ENCODE peak calls at places on chromosomes 13 and 19, in four cellular contexts. W, H, J and A are unnamed samples.

GRCh38 chr19:49635530-49636229 is 4.3 kb downstream of the RRAS start:
- DNase-seq in W (no peak), H (no peak), J (no peak), A (no peak)

GRCh38 chr19:9086761-9087160 is at the start of gene OR1M1:
- DNase-seq in W (no peak), H (no peak), J (no peak), A (no peak)

GRCh38 chr13:23966691-23967615 is 69.7 kb upstream of the C1QTNF9B start:
- DNase-seq in W (no peak), H (no peak), J (no peak), A (no peak)

GRCh38 chr19:38184815-38185214 is 39.2 kb downstream of the DPF1 start:
- DNase-seq in W (no peak), H (no peak), J (no peak), A (no peak)

GRCh38 chr19:17183858-17184271 is 31.3 kb upstream of the USE1 start:
- DNase-seq in W (no peak), H (peak), J (no peak), A (no peak)

GRCh38 chr13:110819203-110820014 is 95.5 kb downstream of the ANKRD10 start:
- DNase-seq in W (no peak), H (peak), J (peak), A (no peak)

GRCh38 chr19:42468273-42468796 is 25.6 kb upstream of the CXCL17 start:
- DNase-seq in W (peak), H (no peak), J (no peak), A (no peak)

GRCh38 chr13:99980201-99981114 is 1.1 kb upstream of the ZIC2 start:
- DNase-seq in W (no peak), H (no peak), J (no peak), A (peak)

GRCh38 chr19:18379803-18380747 is 5.9 kb upstream of the GDF15 start:
- DNase-seq in W (peak), H (no peak), J (no peak), A (no peak)

GRCh38 chr19:44438441-44438840 is 9.8 kb downstream of the ZNF229 start:
- DNase-seq in W (no peak), H (no peak), J (no peak), A (no peak)

GRCh38 chr13:42722883-42723539 is 58.4 kb upstream of the FAM216B start:
- DNase-seq in W (no peak), H (no peak), J (no peak), A (no peak)

GRCh38 chr13:76489299-76489698 is 396.9 kb downstream of the KCTD12 start:
- DNase-seq in W (no peak), H (no peak), J (no peak), A (no peak)

GRCh38 chr19:13037161-13037560 is 41.9 kb downstream of the NFIX start:
- DNase-seq in W (no peak), H (no peak), J (no peak), A (no peak)

GRCh38 chr13:39273953-39274352 is 235.7 kb downstream of the NHLRC3 start:
- DNase-seq in W (no peak), H (peak), J (no peak), A (no peak)

GRCh38 chr19:30669329-30670010 is 297.3 kb downstream of the ZNF536 start:
- DNase-seq in W (no peak), H (peak), J (no peak), A (peak)

GRCh38 chr13:35930665-35931631 is 200.2 kb downstream of the DCLK1 start:
- DNase-seq in W (no peak), H (no peak), J (no peak), A (no peak)

GRCh38 chr13:113095146-113096051 is 10.2 kb upstream of the F7 start:
- DNase-seq in W (no peak), H (no peak), J (no peak), A (no peak)

GRCh38 chr19:35077411-35078223 is 36.1 kb downstream of the HPN start:
- DNase-seq in W (no peak), H (no peak), J (no peak), A (no peak)

GRCh38 chr19:13507053-13507611 is 853 bp upstream of the CACNA1A start:
- DNase-seq in W (no peak), H (no peak), J (no peak), A (no peak)

GRCh38 chr13:113991191-113991669 is 17.4 kb upstream of the C13orf46 start:
- DNase-seq in W (no peak), H (no peak), J (no peak), A (no peak)